ENCODE peak calls at places on chromosomes 11 and 22, in six cellular contexts. L is cardiac muscle cell; F is stomach; O is suprapubic skin; N is mammary epithelial cell; K is CD4-positive, alpha-beta memory T cell. G is an unnamed sample.

GRCh38 chr22:29479417-29480261 is at the start of gene NEFH:
- DNase-seq in N (no peak), K (no peak), F (no peak), L (no peak), O (no peak), G (no peak)

GRCh38 chr22:45692549-45692948 is 20.9 kb downstream of the ATXN10 start:
- DNase-seq in L (peak; percentile 57), O (no peak), K (no peak), F (no peak), N (no peak), G (no peak)

GRCh38 chr22:46538816-46539163 is 1.4 kb upstream of the CELSR1 start:
- DNase-seq in K (no peak), F (no peak), O (no peak), N (peak; percentile 78), L (peak; percentile 61), G (peak; percentile 49)

GRCh38 chr22:36928181-36928580 is 14.8 kb downstream of the CSF2RB start:
- DNase-seq in K (no peak), F (no peak), L (no peak), O (no peak), N (no peak), G (no peak)

GRCh38 chr22:39381009-39381755 is 18.4 kb upstream of the TAB1 start:
- DNase-seq in F (no peak), K (no peak), L (no peak), N (no peak), O (no peak), G (peak; percentile 98)

GRCh38 chr11:26227311-26227710 is 104.6 kb upstream of the ANO3 start:
- DNase-seq in K (no peak), F (no peak), O (no peak), N (peak; percentile 89), L (peak; percentile 86), G (peak; percentile 72)

GRCh38 chr22:46013460-46014416 is 36.8 kb upstream of the WNT7B start:
- DNase-seq in O (peak; percentile 98), F (peak; percentile 92), N (peak; percentile 98), L (peak; percentile 98), K (peak; percentile 68), G (peak; percentile 99)

GRCh38 chr11:126140932-126141291 is 70.5 kb downstream of the RPUSD4 start:
- DNase-seq in K (no peak), O (no peak), F (peak; percentile 62), L (peak; percentile 73), N (no peak), G (no peak)

GRCh38 chr22:49460662-49461371 is 366.9 kb downstream of the BRD1 start:
- DNase-seq in L (no peak), F (no peak), K (no peak), O (no peak), N (no peak), G (no peak)

GRCh38 chr11:129592191-129592590 is 216.5 kb downstream of the BARX2 start:
- DNase-seq in K (no peak), F (no peak), L (no peak), O (no peak), N (no peak), G (no peak)

GRCh38 chr11:35814720-35815305 is 129.0 kb upstream of the LDLRAD3 start:
- DNase-seq in N (no peak), F (no peak), L (peak; percentile 87), K (no peak), O (no peak), G (no peak)

GRCh38 chr11:13386567-13386966 is 76.5 kb downstream of the BTBD10 start:
- DNase-seq in L (no peak), K (no peak), N (no peak), O (no peak), F (no peak), G (no peak)

GRCh38 chr22:30970356-30970746 is 1.3 kb downstream of the TUG1 start:
- DNase-seq in N (no peak), O (no peak), F (no peak), L (no peak), K (no peak), G (no peak)

GRCh38 chr22:18955696-18956095 is 19.6 kb upstream of the PRODH start:
- DNase-seq in O (peak; percentile 40), K (no peak), L (no peak), N (no peak), F (no peak), G (no peak)

GRCh38 chr11:11983427-11983826 is 25.0 kb downstream of the DKK3 start:
- DNase-seq in L (no peak), O (no peak), F (peak; percentile 16), N (no peak), K (no peak), G (no peak)

GRCh38 chr22:44331881-44332714 is 19.3 kb upstream of the SHISAL1 start:
- DNase-seq in F (no peak), L (peak; percentile 51), O (no peak), N (no peak), K (no peak), G (no peak)

GRCh38 chr11:125154380-125155099 is 10.0 kb upstream of the PKNOX2 start:
- DNase-seq in F (peak; percentile 20), K (no peak), L (no peak), N (no peak), O (peak; percentile 25), G (no peak)

GRCh38 chr11:104614117-104614716 is 284.0 kb downstream of the CASP12 start:
- DNase-seq in N (no peak), O (no peak), F (no peak), K (no peak), L (no peak), G (no peak)

GRCh38 chr11:31240340-31240904 is 129.1 kb downstream of the DCDC1 start:
- DNase-seq in L (peak; percentile 72), K (peak; percentile 24), F (no peak), O (no peak), N (peak; percentile 29), G (peak; percentile 35)

DNA sequence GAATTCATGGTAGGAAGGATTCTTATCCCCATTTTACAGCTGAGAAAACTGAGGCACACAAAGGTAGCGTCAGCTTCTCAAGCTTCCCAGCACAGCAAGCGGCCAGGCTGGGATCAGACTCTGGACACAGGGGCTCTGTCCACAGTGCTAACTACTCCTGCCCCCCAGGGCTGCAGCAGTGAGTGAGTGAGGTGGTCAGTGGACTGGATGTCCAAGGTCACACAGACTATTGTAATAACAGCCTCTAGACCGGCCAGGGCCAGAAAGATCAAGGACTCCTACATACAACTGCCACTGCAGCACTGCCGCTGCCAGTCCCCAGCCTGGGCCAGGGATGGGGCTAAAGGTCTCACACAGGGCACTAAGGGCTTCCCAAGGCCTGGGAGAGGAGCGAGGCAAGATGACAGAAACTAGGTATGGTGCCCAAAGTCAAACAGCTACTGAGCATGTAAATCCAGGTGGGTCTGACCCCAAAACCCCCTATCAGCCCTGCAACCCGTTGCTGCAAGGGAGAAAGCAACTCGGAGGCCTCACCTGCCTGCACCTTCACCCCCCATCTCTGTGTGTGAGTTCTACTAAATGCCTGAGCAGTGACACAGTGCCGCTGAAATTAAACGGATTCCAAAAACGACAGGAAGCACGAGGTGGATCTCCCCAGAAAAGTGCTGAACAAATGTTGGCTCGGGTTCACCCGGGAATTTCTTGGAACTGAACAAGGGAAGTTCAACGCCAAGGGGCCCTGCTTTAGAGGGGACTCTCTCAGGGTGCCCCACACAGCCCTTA is 161.8 kb upstream of the GRK3 start:
- DNase-seq in F (no peak), N (peak; percentile 34), L (peak; percentile 56), O (no peak), K (no peak), G (no peak)
- H3K27ac ChIP-seq in F (peak overlapping the region; percentile 94), N (no peak overlapping the region), L (no peak overlapping the region), O (no peak overlapping the region), K (no peak overlapping the region), G (no peak overlapping the region)

GRCh38 chr11:59883597-59883996 is 5.0 kb downstream of the OOSP3 start:
- DNase-seq in L (no peak), K (no peak), F (no peak), N (no peak), O (no peak), G (no peak)

GRCh38 chr11:59875856-59876519 is 2.6 kb upstream of the OOSP3 start:
- DNase-seq in F (no peak), N (no peak), L (no peak), K (no peak), O (no peak), G (no peak)

GRCh38 chr11:59878482-59878881 is at the start of gene OOSP3:
- DNase-seq in N (no peak), K (no peak), F (no peak), O (no peak), L (no peak), G (no peak)

DNA sequence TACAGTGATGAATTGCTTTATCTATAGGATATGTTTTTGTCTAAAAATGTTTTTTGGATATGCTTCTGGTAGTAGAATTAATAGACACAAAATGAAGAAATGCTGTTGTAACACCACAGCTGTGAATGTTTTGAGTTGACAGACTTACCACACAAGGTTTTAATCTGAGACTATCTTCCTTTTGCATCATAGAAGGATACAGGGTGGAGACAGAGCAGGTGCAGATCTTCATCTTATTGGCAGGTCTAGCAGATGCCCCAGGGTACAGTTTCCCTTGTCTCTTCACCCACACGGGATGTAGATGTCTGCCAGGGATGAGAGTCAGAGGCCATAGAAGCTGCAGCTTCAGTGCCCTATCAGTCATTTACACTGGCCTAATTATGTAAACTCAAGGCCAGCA is 952 bp downstream of the OOSP3 start:
- DNase-seq in F (no peak), O (no peak), N (no peak), L (no peak), K (no peak), G (no peak)
- H3K27ac ChIP-seq in F (no peak overlapping the region), O (no peak overlapping the region), N (no peak overlapping the region), L (no peak overlapping the region), K (no peak overlapping the region), G (no peak overlapping the region)

DNA sequence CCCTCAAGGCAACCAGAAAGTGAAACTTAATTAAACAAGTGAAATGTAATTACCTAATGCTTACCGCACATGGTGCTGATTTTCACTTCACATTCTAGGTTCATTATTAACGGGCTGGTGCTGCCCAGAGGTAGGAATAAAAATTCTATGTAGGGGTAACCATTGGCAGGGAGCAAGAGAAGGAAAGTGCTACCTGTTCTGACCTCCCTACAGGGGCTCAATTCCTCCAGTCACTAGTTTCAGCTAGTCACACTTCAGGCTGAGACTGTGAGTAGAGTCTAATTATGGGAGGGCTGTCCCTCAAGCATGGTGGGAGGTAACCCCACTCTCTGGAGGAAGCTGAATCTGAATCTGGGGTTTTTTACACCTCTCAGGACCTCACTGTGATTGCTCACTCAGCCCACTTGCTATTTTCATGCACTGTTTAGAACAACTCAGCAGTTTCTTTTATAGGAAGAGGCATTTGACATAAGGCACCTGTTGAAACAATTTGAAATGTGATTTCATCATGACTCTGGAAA is 75.4 kb downstream of the MAML2 start:
- DNase-seq in K (peak; percentile 44), L (no peak), F (no peak), O (no peak), N (no peak), G (no peak)
- H3K27ac ChIP-seq in K (peak overlapping the region; percentile 68), L (no peak overlapping the region), F (peak overlapping the region; percentile 8), O (peak overlapping the region; percentile 39), N (no peak overlapping the region), G (no peak overlapping the region)

GRCh38 chr11:7874061-7874460 is 57.0 kb downstream of the OR10A6 start:
- DNase-seq in F (no peak), N (peak; percentile 50), L (no peak), O (no peak), K (no peak), G (no peak)
- H3K27ac ChIP-seq in F (no peak overlapping the region), N (peak overlapping the region; percentile 58), L (no peak overlapping the region), O (no peak overlapping the region), K (no peak overlapping the region), G (no peak overlapping the region)

GRCh38 chr11:73152861-73153483 is 10.9 kb upstream of the FCHSD2 start:
- DNase-seq in K (peak; percentile 29), O (no peak), N (no peak), L (no peak), F (peak; percentile 35), G (no peak)
- H3K27ac ChIP-seq in K (peak overlapping the region; percentile 23), O (no peak overlapping the region), N (no peak overlapping the region), L (peak overlapping the region; percentile 79), F (peak overlapping the region; percentile 17), G (no peak overlapping the region)

G was measured in trophoblast cell.